ENCODE peak calls at places on chromosome 17, in four cellular contexts. S is fibroblast of lung, D is AG09309, Z is foreskin fibroblast. T is an unnamed sample.

GRCh38 chr17:50096758-50097157 is 1.6 kb downstream of the PDK2 start:
- DNase-seq in D (no peak), S (no peak), Z (no peak), T (no peak)

GRCh38 chr17:5772720-5773119 is 188.4 kb upstream of the NLRP1 start:
- DNase-seq in Z (no peak), D (no peak), S (no peak), T (no peak)

GRCh38 chr17:49434821-49435581 is 20.3 kb upstream of the PHB1 start:
- DNase-seq in D (no peak), Z (peak; percentile 71), S (peak; percentile 42), T (peak; percentile 45)

GRCh38 chr17:11598274-11599221 is at the start of gene DNAH9:
- DNase-seq in S (peak; percentile 27), Z (peak; percentile 44), D (no peak), T (peak; percentile 23)

GRCh38 chr17:75077490-75078096 is 10.2 kb upstream of the SLC16A5 start:
- DNase-seq in S (no peak), Z (peak; percentile 66), D (no peak), T (peak; percentile 42)

GRCh38 chr17:65660947-65661346 is 99.5 kb upstream of the AXIN2 start:
- DNase-seq in S (peak; percentile 57), Z (peak; percentile 94), D (no peak), T (peak; percentile 69)

GRCh38 chr17:37360632-37361031 is 15.2 kb upstream of the C17orf78 start:
- DNase-seq in Z (peak; percentile 60), D (no peak), S (peak; percentile 30), T (peak; percentile 23)

GRCh38 chr17:16381496-16381820 is 567 bp downstream of the UBB start:
- DNase-seq in D (no peak), Z (peak; percentile 36), S (peak; percentile 45), T (peak; percentile 59)

GRCh38 chr17:50532452-50533024 is at the start of gene EPN3:
- DNase-seq in Z (peak; percentile 33), S (no peak), D (no peak), T (no peak)

GRCh38 chr17:39801055-39801454 is 63.1 kb downstream of the IKZF3 start:
- DNase-seq in D (no peak), Z (no peak), S (no peak), T (no peak)

GRCh38 chr17:28227278-28228108 is 91.5 kb upstream of the TMEM97 start:
- DNase-seq in S (peak; percentile 19), Z (peak; percentile 60), D (no peak), T (peak; percentile 14)

GRCh38 chr17:7405413-7405881 is 1.6 kb upstream of the TMEM256 start:
- DNase-seq in D (no peak), S (no peak), Z (peak; percentile 46), T (peak; percentile 13)

GRCh38 chr17:50604470-50604869 is 30.2 kb upstream of the ABCC3 start:
- DNase-seq in Z (peak; percentile 50), S (peak; percentile 75), D (no peak), T (peak; percentile 68)

GRCh38 chr17:66301864-66302741 is at the start of gene PRKCA:
- DNase-seq in S (peak; percentile 72), Z (peak; percentile 91), D (no peak), T (peak; percentile 74)

GRCh38 chr17:50386451-50386994 is 10.8 kb downstream of the LRRC59 start:
- DNase-seq in D (no peak), S (no peak), Z (peak; percentile 7), T (no peak)

GRCh38 chr17:40366076-40366860 is 1.7 kb upstream of the GJD3 start:
- DNase-seq in Z (no peak), D (no peak), S (no peak), T (no peak)

GRCh38 chr17:18041776-18042175 is 2.6 kb downstream of the GID4 start:
- DNase-seq in S (peak; percentile 29), D (peak; percentile 78), Z (peak; percentile 93), T (peak; percentile 35)

GRCh38 chr17:63490321-63490720 is 13.5 kb downstream of the ACE start:
- DNase-seq in S (no peak), D (no peak), Z (no peak), T (no peak)

DNA sequence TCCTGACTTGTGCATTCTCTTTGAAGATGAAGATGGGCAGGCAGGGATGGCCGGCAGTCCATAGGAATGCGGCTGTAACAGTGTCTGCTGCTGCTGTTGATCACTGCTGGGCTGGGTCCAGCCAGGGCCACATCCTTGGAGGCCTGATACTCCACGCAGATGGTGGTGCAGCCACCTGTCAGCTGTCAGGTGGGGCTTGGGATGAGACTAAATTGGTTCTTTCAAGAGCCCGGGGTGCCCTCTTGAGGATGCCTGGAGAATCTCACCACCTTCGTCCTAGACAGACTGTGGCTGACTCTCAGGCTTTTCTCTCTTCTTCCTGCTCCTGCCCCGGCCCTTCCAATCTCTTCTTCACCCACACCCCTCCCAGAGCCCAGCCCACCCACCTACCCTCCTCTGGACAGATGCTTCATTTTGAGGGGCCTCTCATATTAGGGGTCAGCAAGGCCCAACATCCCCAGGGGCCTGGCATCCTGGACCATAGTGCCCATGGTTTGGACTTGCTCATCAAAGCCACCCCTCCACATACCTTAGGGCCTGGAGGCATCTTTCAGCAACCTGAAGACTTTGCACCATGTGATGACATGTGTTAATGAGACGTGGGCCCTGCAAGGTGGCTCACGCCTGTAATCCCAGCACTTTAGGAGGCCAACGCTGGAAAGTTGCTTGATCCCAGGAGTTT is 19.1 kb downstream of the OSBPL7 start:
- DNase-seq in D (peak; percentile 2), Z (peak; percentile 65), S (peak; percentile 39), T (peak; percentile 48)
- TF ChIP-seq CTCF in D (peak; percentile 66), Z (peak; percentile 56), S (peak; percentile 73), T (peak; percentile 64)

DNA sequence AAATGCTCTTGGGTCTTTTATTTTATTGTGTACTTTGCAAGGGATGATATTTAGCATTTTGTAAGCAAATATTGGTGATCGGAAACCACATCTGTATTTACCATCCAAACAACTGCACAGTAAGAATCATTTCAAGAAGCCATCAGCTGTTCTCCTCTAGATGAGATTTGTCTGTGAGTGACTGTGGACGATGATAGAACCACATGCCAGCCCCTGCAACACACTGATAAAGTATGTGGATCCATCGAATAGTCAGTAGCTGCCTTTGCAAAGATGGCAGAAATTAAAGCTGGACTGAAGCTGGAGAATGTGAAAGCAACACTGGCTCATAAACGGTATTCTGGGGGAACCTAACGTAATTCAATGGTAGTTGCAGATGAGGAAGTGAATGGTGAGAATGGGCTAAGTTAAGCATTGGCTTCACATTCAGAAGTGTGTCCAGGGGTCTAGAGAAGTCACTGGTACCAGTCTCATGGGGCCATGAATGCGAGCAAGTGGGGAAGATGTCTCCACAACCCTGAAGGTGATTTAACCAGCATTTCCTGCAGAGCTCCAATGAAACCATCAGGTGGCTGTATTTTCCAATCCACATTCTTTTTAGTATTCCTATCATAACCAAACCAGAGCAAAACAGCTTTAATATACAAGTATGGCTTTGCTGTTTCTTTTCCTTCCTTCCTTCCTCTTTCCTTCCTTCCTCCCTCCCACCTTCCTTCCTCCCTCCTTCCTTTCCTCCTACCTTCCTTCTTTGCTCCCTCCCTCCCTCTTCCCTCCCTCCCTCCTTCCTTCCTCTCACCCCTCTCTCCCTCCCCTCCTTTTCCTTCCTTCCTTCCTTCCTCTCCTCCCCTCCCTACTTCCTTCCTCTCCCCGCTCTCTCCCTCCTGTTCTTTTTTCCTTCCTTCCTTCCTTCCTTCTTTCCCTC is 169.4 kb downstream of the ABCA8 start:
- DNase-seq in D (no peak), Z (no peak), S (no peak), T (no peak)
- TF ChIP-seq CTCF in D (peak; percentile 17), Z (no peak), S (no peak), T (no peak)

GRCh38 chr17:42609182-42609813 is at the start of the genes RETREG3 and TUBG1:
- DNase-seq in D (peak; percentile 97), S (peak; percentile 99), Z (peak; percentile 100), T (peak; percentile 99)
- TF ChIP-seq CTCF in D (peak; percentile 56), S (peak; percentile 42), Z (no peak), T (peak; percentile 43)

GRCh38 chr17:76276069-76276431 is 10.9 kb downstream of the UBALD2 start:
- DNase-seq in D (no peak), Z (peak; percentile 34), S (no peak), T (no peak)
- TF ChIP-seq CTCF in D (no peak), Z (no peak), S (no peak), T (no peak)

GRCh38 chr17:77064608-77065007 is 76.2 kb upstream of the SEC14L1 start:
- DNase-seq in Z (no peak), D (no peak), S (no peak), T (no peak)
- TF ChIP-seq CTCF in Z (no peak), D (no peak), S (no peak), T (no peak)

DNA sequence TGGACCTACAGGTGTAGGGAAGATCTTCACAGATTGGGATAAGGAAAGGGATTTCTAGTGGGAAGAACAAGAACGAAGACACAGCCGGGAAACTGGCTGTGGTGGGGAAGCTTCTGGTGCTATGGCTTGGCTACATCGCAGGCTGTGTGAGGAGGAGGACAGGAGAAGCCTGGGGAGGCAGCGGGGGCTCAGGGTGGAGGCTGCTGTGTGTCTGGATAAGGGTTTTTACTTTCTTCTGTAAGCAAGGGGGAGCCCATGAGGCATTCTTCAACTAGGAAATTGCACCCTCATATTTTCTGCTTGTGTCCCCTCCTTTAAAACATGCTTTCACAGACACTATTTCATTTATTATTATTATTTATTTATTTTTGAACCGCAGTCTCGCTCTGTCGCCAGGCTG is 2.9 kb upstream of the RHBDF2 start:
- DNase-seq in Z (peak; percentile 22), S (no peak), D (no peak), T (no peak)
- TF ChIP-seq CTCF in Z (peak; percentile 11), S (no peak), D (no peak), T (peak; percentile 22)

GRCh38 chr17:43428524-43428923 is 29.7 kb downstream of the ARL4D start:
- DNase-seq in Z (no peak), S (no peak), D (no peak), T (no peak)
- TF ChIP-seq CTCF in Z (peak; percentile 21), S (peak; percentile 31), D (peak; percentile 9), T (peak; percentile 34)

T was measured in fibroblast of villous mesenchyme.